ENCODE peak calls at places on chromosomes 11 and 22, in five cellular contexts. V is A549, X is upper lobe of left lung, R is tibial nerve, H is ovary. G is an unnamed sample. For H3K9me3, the result is how much of the 10 kb centered on the place peaks cover.

GRCh38 chr11:68938088-68938487 is 34.4 kb downstream of the IGHMBP2 start:
- DNase-seq in X (peak), R (no peak), H (no peak), V (no peak), G (no peak)

GRCh38 chr11:15800121-15800800 is 556.1 kb downstream of the SOX6 start:
- DNase-seq in R (peak), H (no peak), V (no peak), X (no peak), G (peak)

GRCh38 chr22:37559521-37559900 is 769 bp upstream of the CDC42EP1 start:
- DNase-seq in R (no peak), H (peak), X (no peak), V (no peak), G (no peak)

GRCh38 chr22:48707749-48708557 is 1119.7 kb downstream of the BRD1 start:
- DNase-seq in V (no peak), R (no peak), X (peak), H (no peak), G (no peak)

GRCh38 chr22:18970948-18971315 is 34.8 kb upstream of the PRODH start:
- DNase-seq in H (no peak), X (no peak), R (no peak), V (no peak), G (no peak)

GRCh38 chr11:106986673-106987072 is 31.6 kb downstream of the GUCY1A2 start:
- DNase-seq in V (no peak), X (no peak), R (no peak), H (no peak), G (no peak)

GRCh38 chr11:39374963-39375698 is 2084.3 kb downstream of the LRRC4C start:
- DNase-seq in H (no peak), R (no peak), V (peak), X (no peak), G (no peak)

GRCh38 chr11:19561011-19561410 is 151.6 kb upstream of the NAV2 start:
- DNase-seq in V (no peak), X (no peak), R (no peak), H (no peak), G (no peak)

GRCh38 chr22:39997939-39998726 is 3.4 kb downstream of the FAM83F start:
- DNase-seq in V (peak), X (no peak), H (no peak), R (no peak), G (peak)

GRCh38 chr11:24559315-24559714 is 62.5 kb downstream of the LUZP2 start:
- DNase-seq in R (no peak), V (no peak), H (no peak), X (no peak), G (no peak)

GRCh38 chr11:65121447-65121864 is 478 bp downstream of the FAU start:
- DNase-seq in V (peak), X (no peak), R (no peak), H (peak), G (no peak)

GRCh38 chr22:17726561-17727243 is 47.6 kb downstream of the BID start:
- DNase-seq in V (no peak), R (no peak), H (no peak), X (no peak), G (no peak)

GRCh38 chr11:21949741-21950413 is 243.0 kb upstream of the ANO5 start:
- DNase-seq in X (no peak), H (no peak), V (peak), R (no peak), G (no peak)

GRCh38 chr11:16857186-16857585 is 118.7 kb downstream of the C11orf58 start:
- DNase-seq in H (no peak), R (no peak), V (no peak), X (no peak), G (no peak)

GRCh38 chr22:11627436-11627797 is 3900.6 kb upstream of the OR11H1 start:
- DNase-seq in H (no peak), V (no peak), R (no peak), X (no peak), G (no peak)

GRCh38 chr11:18429349-18429748 is 17.2 kb downstream of the LDHC start:
- DNase-seq in X (no peak), R (no peak), H (no peak), V (no peak), G (no peak)
- H3K9me3 ChIP-seq in X (under half), R (under half), H (under half), V (under half), G (under half)

GRCh38 chr22:24404561-24405275 is 22.7 kb upstream of the ADORA2A start:
- DNase-seq in X (no peak), V (no peak), R (no peak), H (no peak), G (no peak)

GRCh38 chr22:24400726-24401596 is 26.4 kb upstream of the ADORA2A start:
- DNase-seq in V (no peak), R (no peak), H (no peak), X (no peak), G (no peak)

GRCh38 chr22:24400037-24400725 is 27.2 kb upstream of the ADORA2A start:
- DNase-seq in X (no peak), H (no peak), V (no peak), R (no peak), G (no peak)

GRCh38 chr22:24401824-24402434 is 25.5 kb upstream of the ADORA2A start:
- DNase-seq in V (no peak), X (no peak), H (no peak), R (no peak), G (no peak)

DNA sequence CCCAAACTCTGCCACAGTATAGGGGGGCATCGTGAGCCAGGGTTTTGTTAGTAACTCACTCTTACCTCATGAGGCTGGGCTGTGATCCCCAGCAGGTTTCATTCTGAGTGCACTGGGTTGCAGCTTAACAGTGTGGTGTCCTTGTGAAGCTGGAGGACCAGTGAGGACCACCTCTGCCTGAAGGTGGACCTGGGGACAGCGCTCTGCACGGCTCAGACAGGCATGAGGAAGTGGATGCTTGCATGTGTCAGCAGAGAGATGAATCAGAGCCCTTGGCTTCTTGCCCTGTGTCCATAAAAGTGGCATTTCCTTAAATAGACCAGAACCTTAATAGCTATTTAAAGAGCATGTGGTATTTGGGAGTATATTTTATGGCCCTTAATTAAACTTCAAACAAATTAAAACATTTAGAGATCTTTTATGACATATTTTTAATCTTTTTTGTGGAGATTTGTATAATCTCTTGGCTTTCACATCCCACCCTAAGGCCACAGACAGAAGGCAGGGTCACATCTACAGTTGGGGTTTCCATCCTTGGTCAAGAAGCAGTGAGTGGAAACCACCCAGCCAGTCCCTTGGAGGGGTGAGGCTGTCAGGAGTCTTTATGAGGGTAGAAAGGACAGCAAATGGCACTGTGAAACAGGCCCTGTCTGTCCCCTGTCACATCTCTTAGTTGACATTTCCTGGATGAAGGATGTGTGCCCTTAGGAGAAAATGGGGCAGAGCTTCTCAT is 24.8 kb upstream of the ADORA2A start:
- DNase-seq in V (peak), H (peak), R (no peak), X (no peak), G (peak)
- TF ChIP-seq POLR2A in V (no peak), H (no peak), R (no peak), X (no peak), G (no peak)

GRCh38 chr22:30290679-30291333 is 1.5 kb upstream of the CASTOR1 start:
- DNase-seq in V (no peak), H (peak), R (peak), X (no peak), G (peak)
- TF ChIP-seq EP300 in V (no peak), H (peak), R (peak), X (peak), G (peak)

DNA sequence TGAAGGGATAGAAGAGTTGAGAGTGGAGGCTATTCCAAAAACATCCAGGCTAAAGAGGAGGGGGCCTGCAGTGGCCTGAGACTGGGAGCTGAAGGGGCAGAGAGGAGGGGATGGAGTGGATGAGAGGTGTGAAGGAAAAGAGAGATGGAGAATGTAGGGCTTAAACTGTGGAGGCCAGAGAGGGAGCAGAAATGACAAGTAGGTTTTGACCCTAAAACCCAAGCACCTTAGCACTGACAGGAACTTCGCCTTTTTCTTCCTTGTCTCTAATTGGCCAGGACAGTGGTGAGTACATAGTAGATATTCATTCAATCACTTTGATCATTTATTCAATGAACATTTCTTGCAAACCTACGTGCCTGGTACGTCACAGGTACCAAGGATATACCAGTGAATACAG is 7.3 kb downstream of the FAM111B start:
- DNase-seq in V (no peak), R (no peak), H (no peak), X (no peak), G (no peak)
- H3K9me3 ChIP-seq in V (under half), R (under half), H (under half), X (under half), G (under half)

GRCh38 chr11:110317516-110317932 is 21.1 kb upstream of the RDX start:
- DNase-seq in R (no peak), V (no peak), X (no peak), H (no peak), G (no peak)
- TF ChIP-seq POLR2A in R (no peak), V (no peak), X (no peak), H (no peak), G (no peak)

GRCh38 chr11:130779943-130780342 is 136.3 kb downstream of the SNX19 start:
- DNase-seq in X (no peak), V (no peak), R (no peak), H (no peak), G (no peak)

GRCh38 chr11:130781906-130782305 is 134.4 kb downstream of the SNX19 start:
- DNase-seq in X (no peak), R (no peak), H (no peak), V (peak), G (no peak)

GRCh38 chr11:130780437-130780836 is 135.8 kb downstream of the SNX19 start:
- DNase-seq in X (no peak), R (no peak), V (no peak), H (no peak), G (no peak)

GRCh38 chr11:130783322-130783721 is 133.0 kb downstream of the SNX19 start:
- DNase-seq in V (no peak), X (no peak), R (no peak), H (no peak), G (no peak)

DNA sequence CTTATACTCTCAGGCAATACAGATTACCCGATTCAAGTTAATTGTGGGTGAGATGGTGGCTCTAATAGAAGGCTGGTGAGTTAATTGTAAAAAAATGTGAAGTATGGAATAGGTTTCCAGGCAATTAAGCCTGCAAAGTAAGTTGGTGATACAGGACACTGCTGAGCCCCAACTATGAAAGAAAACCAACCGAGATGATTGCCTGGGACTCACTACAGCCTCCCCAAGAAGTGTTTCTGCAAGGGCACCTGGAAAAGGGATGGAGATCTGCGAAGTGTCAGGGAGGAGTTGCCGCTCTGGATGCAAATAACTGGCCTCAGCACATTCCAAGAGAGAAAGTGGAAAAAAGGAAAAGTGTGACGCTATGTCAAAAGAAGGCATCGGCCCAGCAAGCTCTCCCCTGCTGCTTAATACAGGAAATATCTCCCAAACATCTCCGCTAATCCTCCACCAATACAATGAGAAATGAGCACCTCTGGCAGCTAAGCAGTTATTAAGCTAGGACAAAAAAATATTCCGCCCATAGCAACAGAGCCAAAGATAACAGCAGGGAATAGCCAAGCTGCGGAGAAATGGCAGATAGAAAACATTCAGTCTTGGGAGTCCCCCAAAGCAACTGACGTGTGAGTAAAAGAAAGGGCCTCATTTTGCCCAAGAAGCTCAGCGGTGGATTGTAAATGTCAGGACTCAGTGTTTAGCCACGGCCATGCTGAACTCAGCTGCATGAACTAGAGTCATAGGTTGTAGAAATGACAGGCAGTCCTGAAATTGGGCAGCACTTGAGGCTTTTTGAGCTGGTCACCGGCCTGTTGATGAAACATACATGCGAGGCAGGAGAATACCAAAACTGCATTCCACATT is 133.7 kb downstream of the SNX19 start:
- DNase-seq in X (no peak), H (no peak), V (no peak), R (no peak), G (no peak)
- TF ChIP-seq EP300 in X (no peak), H (no peak), V (no peak), R (no peak), G (no peak)

GRCh38 chr11:54927704-54928103 is 221.1 kb downstream of the OR4A5 start:
- DNase-seq in H (no peak), R (no peak), X (no peak), V (no peak), G (no peak)
- H3K9me3 ChIP-seq in H (under half), R (half or more), X (half or more), V (under half), G (under half)

GRCh38 chr11:1812274-1812673 is 22.5 kb upstream of the SYT8 start:
- DNase-seq in H (no peak), R (no peak), V (no peak), X (no peak), G (no peak)
- TF ChIP-seq POLR2A in H (no peak), R (no peak), V (no peak), X (no peak), G (no peak)

G was measured in stomach.